ENCODE peak calls at places on chromosomes 2 and 18, in eight cellular contexts. One of them, this sample, is unnamed. For H3K27me3, the result is how much of the 10 kb centered on the place peaks cover.

GRCh38 chr2:230520875-230521155 is 104.8 kb downstream of the SP100 start:
- DNase-seq in aorta: no peak
- DNase-seq in neural progenitor cell: no peak
- DNase-seq in breast epithelium: no peak
- DNase-seq in upper lobe of right lung: no peak
- DNase-seq in dorsolateral prefrontal cortex: no peak
- DNase-seq in testis: no peak
- DNase-seq in fibroblast of lung: peak
- DNase-seq in this sample: no peak

GRCh38 chr2:12399244-12399643 is 317.5 kb upstream of the TRIB2 start:
- DNase-seq in aorta: no peak
- DNase-seq in neural progenitor cell: no peak
- DNase-seq in breast epithelium: no peak
- DNase-seq in upper lobe of right lung: no peak
- DNase-seq in dorsolateral prefrontal cortex: no peak
- DNase-seq in testis: no peak
- DNase-seq in fibroblast of lung: no peak
- DNase-seq in this sample: no peak

GRCh38 chr18:26103579-26103978 is 13.2 kb upstream of the SS18 start:
- DNase-seq in aorta: no peak
- DNase-seq in neural progenitor cell: peak
- DNase-seq in breast epithelium: no peak
- DNase-seq in upper lobe of right lung: peak
- DNase-seq in dorsolateral prefrontal cortex: no peak
- DNase-seq in testis: peak
- DNase-seq in fibroblast of lung: no peak
- DNase-seq in this sample: no peak

GRCh38 chr2:71898375-71898774 is 249.3 kb downstream of the CYP26B1 start:
- DNase-seq in aorta: no peak
- DNase-seq in neural progenitor cell: no peak
- DNase-seq in breast epithelium: no peak
- DNase-seq in upper lobe of right lung: no peak
- DNase-seq in dorsolateral prefrontal cortex: no peak
- DNase-seq in testis: no peak
- DNase-seq in fibroblast of lung: no peak
- DNase-seq in this sample: no peak

GRCh38 chr18:77811510-77811909 is 561.9 kb downstream of the GALR1 start:
- DNase-seq in aorta: no peak
- DNase-seq in neural progenitor cell: no peak
- DNase-seq in breast epithelium: no peak
- DNase-seq in upper lobe of right lung: no peak
- DNase-seq in dorsolateral prefrontal cortex: no peak
- DNase-seq in testis: no peak
- DNase-seq in fibroblast of lung: no peak
- DNase-seq in this sample: no peak

GRCh38 chr18:26963292-26963691 is 97.8 kb upstream of the AQP4 start:
- DNase-seq in aorta: no peak
- DNase-seq in neural progenitor cell: no peak
- DNase-seq in breast epithelium: no peak
- DNase-seq in upper lobe of right lung: no peak
- DNase-seq in dorsolateral prefrontal cortex: no peak
- DNase-seq in testis: no peak
- DNase-seq in fibroblast of lung: no peak
- DNase-seq in this sample: no peak

GRCh38 chr2:223109341-223109740 is 57.4 kb downstream of the KCNE4 start:
- DNase-seq in aorta: no peak
- DNase-seq in neural progenitor cell: no peak
- DNase-seq in breast epithelium: no peak
- DNase-seq in upper lobe of right lung: no peak
- DNase-seq in dorsolateral prefrontal cortex: no peak
- DNase-seq in testis: no peak
- DNase-seq in fibroblast of lung: no peak
- DNase-seq in this sample: peak

GRCh38 chr18:23131693-23132319 is 3.5 kb upstream of the CABLES1 start:
- DNase-seq in aorta: no peak
- DNase-seq in neural progenitor cell: peak
- DNase-seq in breast epithelium: no peak
- DNase-seq in upper lobe of right lung: no peak
- DNase-seq in dorsolateral prefrontal cortex: no peak
- DNase-seq in testis: peak
- DNase-seq in fibroblast of lung: peak
- DNase-seq in this sample: peak

GRCh38 chr2:195898505-195898904 is 170.1 kb downstream of the DNAH7 start:
- DNase-seq in aorta: peak
- DNase-seq in neural progenitor cell: no peak
- DNase-seq in breast epithelium: no peak
- DNase-seq in upper lobe of right lung: peak
- DNase-seq in dorsolateral prefrontal cortex: peak
- DNase-seq in testis: peak
- DNase-seq in fibroblast of lung: peak
- DNase-seq in this sample: peak

GRCh38 chr2:177467646-177468045 is 75.1 kb downstream of the AGPS start:
- DNase-seq in aorta: no peak
- DNase-seq in neural progenitor cell: no peak
- DNase-seq in breast epithelium: no peak
- DNase-seq in upper lobe of right lung: no peak
- DNase-seq in dorsolateral prefrontal cortex: no peak
- DNase-seq in testis: no peak
- DNase-seq in fibroblast of lung: peak
- DNase-seq in this sample: no peak

GRCh38 chr2:96800061-96800761 is 15.9 kb upstream of the CNNM3 start:
- DNase-seq in aorta: peak
- DNase-seq in neural progenitor cell: no peak
- DNase-seq in breast epithelium: no peak
- DNase-seq in upper lobe of right lung: no peak
- DNase-seq in dorsolateral prefrontal cortex: no peak
- DNase-seq in testis: no peak
- DNase-seq in fibroblast of lung: no peak
- DNase-seq in this sample: no peak

GRCh38 chr2:25256486-25256875 is 85.2 kb downstream of the DNMT3A start:
- DNase-seq in aorta: no peak
- DNase-seq in neural progenitor cell: no peak
- DNase-seq in breast epithelium: no peak
- DNase-seq in upper lobe of right lung: no peak
- DNase-seq in dorsolateral prefrontal cortex: no peak
- DNase-seq in testis: no peak
- DNase-seq in fibroblast of lung: no peak
- DNase-seq in this sample: no peak

GRCh38 chr2:25259744-25260124 is 82.0 kb downstream of the DNMT3A start:
- DNase-seq in aorta: no peak
- DNase-seq in neural progenitor cell: peak
- DNase-seq in breast epithelium: no peak
- DNase-seq in upper lobe of right lung: no peak
- DNase-seq in dorsolateral prefrontal cortex: no peak
- DNase-seq in testis: no peak
- DNase-seq in fibroblast of lung: no peak
- DNase-seq in this sample: no peak

GRCh38 chr2:25257032-25257455 is 84.7 kb downstream of the DNMT3A start:
- DNase-seq in aorta: no peak
- DNase-seq in neural progenitor cell: peak
- DNase-seq in breast epithelium: no peak
- DNase-seq in upper lobe of right lung: no peak
- DNase-seq in dorsolateral prefrontal cortex: peak
- DNase-seq in testis: no peak
- DNase-seq in fibroblast of lung: peak
- DNase-seq in this sample: no peak

GRCh38 chr2:25258814-25259743 is 82.6 kb downstream of the DNMT3A start:
- DNase-seq in aorta: no peak
- DNase-seq in neural progenitor cell: no peak
- DNase-seq in breast epithelium: no peak
- DNase-seq in upper lobe of right lung: no peak
- DNase-seq in dorsolateral prefrontal cortex: no peak
- DNase-seq in testis: no peak
- DNase-seq in fibroblast of lung: no peak
- DNase-seq in this sample: no peak

GRCh38 chr2:25257931-25258771 is 83.6 kb downstream of the DNMT3A start:
- DNase-seq in aorta: no peak
- DNase-seq in neural progenitor cell: peak
- DNase-seq in breast epithelium: no peak
- DNase-seq in upper lobe of right lung: no peak
- DNase-seq in dorsolateral prefrontal cortex: no peak
- DNase-seq in testis: no peak
- DNase-seq in fibroblast of lung: no peak
- DNase-seq in this sample: no peak
- H3K27ac ChIP-seq in aorta: no peak
- H3K27ac ChIP-seq in neural progenitor cell: peak
- H3K27ac ChIP-seq in breast epithelium: no peak
- H3K27ac ChIP-seq in upper lobe of right lung: no peak
- H3K27ac ChIP-seq in dorsolateral prefrontal cortex: peak
- H3K27ac ChIP-seq in testis: no peak
- H3K27ac ChIP-seq in fibroblast of lung: no peak
- H3K27ac ChIP-seq in this sample: no peak

GRCh38 chr18:78980777-78981651 is 1.4 kb downstream of the SALL3 start:
- DNase-seq in aorta: no peak
- DNase-seq in neural progenitor cell: peak
- DNase-seq in breast epithelium: no peak
- DNase-seq in upper lobe of right lung: no peak
- DNase-seq in dorsolateral prefrontal cortex: no peak
- DNase-seq in testis: no peak
- DNase-seq in fibroblast of lung: no peak
- DNase-seq in this sample: no peak
- H3K27me3 ChIP-seq in aorta: under half
- H3K27me3 ChIP-seq in neural progenitor cell: half or more
- H3K27me3 ChIP-seq in breast epithelium: under half
- H3K27me3 ChIP-seq in upper lobe of right lung: half or more
- H3K27me3 ChIP-seq in dorsolateral prefrontal cortex: half or more
- H3K27me3 ChIP-seq in testis: under half
- H3K27me3 ChIP-seq in fibroblast of lung: under half
- H3K27me3 ChIP-seq in this sample: under half

GRCh38 chr2:101375653-101376052 is 11.7 kb downstream of the CREG2 start:
- DNase-seq in aorta: no peak
- DNase-seq in neural progenitor cell: no peak
- DNase-seq in breast epithelium: no peak
- DNase-seq in upper lobe of right lung: no peak
- DNase-seq in dorsolateral prefrontal cortex: no peak
- DNase-seq in testis: no peak
- DNase-seq in fibroblast of lung: no peak
- DNase-seq in this sample: no peak

GRCh38 chr2:101374821-101375561 is 12.3 kb downstream of the CREG2 start:
- DNase-seq in aorta: no peak
- DNase-seq in neural progenitor cell: no peak
- DNase-seq in breast epithelium: no peak
- DNase-seq in upper lobe of right lung: no peak
- DNase-seq in dorsolateral prefrontal cortex: no peak
- DNase-seq in testis: no peak
- DNase-seq in fibroblast of lung: no peak
- DNase-seq in this sample: no peak

GRCh38 chr2:101369100-101369499 is 18.2 kb downstream of the CREG2 start:
- DNase-seq in aorta: no peak
- DNase-seq in neural progenitor cell: no peak
- DNase-seq in breast epithelium: no peak
- DNase-seq in upper lobe of right lung: no peak
- DNase-seq in dorsolateral prefrontal cortex: no peak
- DNase-seq in testis: no peak
- DNase-seq in fibroblast of lung: no peak
- DNase-seq in this sample: no peak

GRCh38 chr2:101371635-101372034 is 15.7 kb downstream of the CREG2 start:
- DNase-seq in aorta: no peak
- DNase-seq in neural progenitor cell: no peak
- DNase-seq in breast epithelium: no peak
- DNase-seq in upper lobe of right lung: no peak
- DNase-seq in dorsolateral prefrontal cortex: no peak
- DNase-seq in testis: no peak
- DNase-seq in fibroblast of lung: no peak
- DNase-seq in this sample: no peak

DNA sequence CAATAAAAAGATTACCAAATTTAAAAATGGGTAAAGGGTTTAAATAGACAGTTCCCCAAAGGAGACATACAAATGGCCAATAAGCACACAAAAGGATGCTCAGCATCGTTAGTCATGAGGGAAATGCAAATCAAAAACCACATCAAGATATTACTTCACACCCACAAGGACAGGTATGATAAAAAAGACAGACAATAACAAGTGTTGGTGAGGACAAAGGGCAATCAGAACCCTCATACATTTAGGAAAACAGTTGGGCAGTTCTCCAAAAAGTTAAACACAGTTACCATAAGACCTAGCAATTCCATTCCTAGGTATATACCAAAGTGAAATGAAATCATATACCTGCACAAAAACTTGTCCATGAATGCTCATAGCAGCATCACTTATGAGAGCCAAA is 14.5 kb downstream of the CREG2 start:
- DNase-seq in aorta: no peak
- DNase-seq in neural progenitor cell: no peak
- DNase-seq in breast epithelium: no peak
- DNase-seq in upper lobe of right lung: no peak
- DNase-seq in dorsolateral prefrontal cortex: no peak
- DNase-seq in testis: no peak
- DNase-seq in fibroblast of lung: no peak
- DNase-seq in this sample: no peak
- H3K27ac ChIP-seq in aorta: no peak
- H3K27ac ChIP-seq in neural progenitor cell: no peak
- H3K27ac ChIP-seq in breast epithelium: no peak
- H3K27ac ChIP-seq in upper lobe of right lung: no peak
- H3K27ac ChIP-seq in dorsolateral prefrontal cortex: no peak
- H3K27ac ChIP-seq in testis: no peak
- H3K27ac ChIP-seq in fibroblast of lung: no peak
- H3K27ac ChIP-seq in this sample: no peak

GRCh38 chr2:218884519-218884918 is 3.9 kb downstream of the WNT10A start:
- DNase-seq in aorta: peak
- DNase-seq in neural progenitor cell: no peak
- DNase-seq in breast epithelium: no peak
- DNase-seq in upper lobe of right lung: no peak
- DNase-seq in dorsolateral prefrontal cortex: no peak
- DNase-seq in testis: no peak
- DNase-seq in fibroblast of lung: no peak
- DNase-seq in this sample: no peak

GRCh38 chr2:218888341-218888740 is 7.7 kb downstream of the WNT10A start:
- DNase-seq in aorta: peak
- DNase-seq in neural progenitor cell: no peak
- DNase-seq in breast epithelium: no peak
- DNase-seq in upper lobe of right lung: no peak
- DNase-seq in dorsolateral prefrontal cortex: peak
- DNase-seq in testis: no peak
- DNase-seq in fibroblast of lung: no peak
- DNase-seq in this sample: no peak

GRCh38 chr2:218885981-218886447 is 5.4 kb downstream of the WNT10A start:
- DNase-seq in aorta: peak
- DNase-seq in neural progenitor cell: no peak
- DNase-seq in breast epithelium: no peak
- DNase-seq in upper lobe of right lung: no peak
- DNase-seq in dorsolateral prefrontal cortex: no peak
- DNase-seq in testis: no peak
- DNase-seq in fibroblast of lung: no peak
- DNase-seq in this sample: no peak

GRCh38 chr2:218886461-218886947 is 5.9 kb downstream of the WNT10A start:
- DNase-seq in aorta: peak
- DNase-seq in neural progenitor cell: peak
- DNase-seq in breast epithelium: no peak
- DNase-seq in upper lobe of right lung: no peak
- DNase-seq in dorsolateral prefrontal cortex: no peak
- DNase-seq in testis: no peak
- DNase-seq in fibroblast of lung: no peak
- DNase-seq in this sample: no peak

DNA sequence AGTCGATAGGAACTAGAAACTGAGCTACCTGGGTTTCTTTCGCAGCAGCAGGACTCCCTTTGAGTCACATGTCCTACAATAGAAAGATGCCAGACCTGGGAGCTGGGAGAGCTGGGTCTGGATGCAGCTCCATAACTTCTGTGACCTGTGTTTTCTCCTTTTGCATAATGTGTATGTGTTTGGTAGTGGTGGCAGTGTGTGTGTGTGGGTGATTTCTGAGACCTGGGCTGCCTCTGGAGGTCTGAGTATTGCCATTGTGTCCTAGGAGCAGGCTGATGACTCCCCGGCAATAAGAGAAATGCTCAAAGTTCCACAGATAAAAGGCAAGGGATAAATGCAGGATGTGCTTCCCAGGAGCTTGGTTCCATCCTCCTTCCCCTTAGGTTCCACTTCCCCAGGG is 6.4 kb downstream of the WNT10A start:
- DNase-seq in aorta: peak
- DNase-seq in neural progenitor cell: no peak
- DNase-seq in breast epithelium: no peak
- DNase-seq in upper lobe of right lung: no peak
- DNase-seq in dorsolateral prefrontal cortex: no peak
- DNase-seq in testis: no peak
- DNase-seq in fibroblast of lung: no peak
- DNase-seq in this sample: no peak
- H3K27me3 ChIP-seq in aorta: under half
- H3K27me3 ChIP-seq in neural progenitor cell: half or more
- H3K27me3 ChIP-seq in breast epithelium: under half
- H3K27me3 ChIP-seq in upper lobe of right lung: under half
- H3K27me3 ChIP-seq in dorsolateral prefrontal cortex: under half
- H3K27me3 ChIP-seq in testis: under half
- H3K27me3 ChIP-seq in fibroblast of lung: under half
- H3K27me3 ChIP-seq in this sample: under half

This sample was measured in SJSA1.